ENCODE peak calls at places on chromosomes 1 and 21, in four cellular contexts. P is epithelial cell of esophagus, R is GM12865, X is IMR-90. U is an unnamed sample.

GRCh38 chr1:98422821-98423220 is 238.7 kb upstream of the SNX7 start:
- DNase-seq in P (no peak), X (no peak), R (no peak), U (no peak)

GRCh38 chr1:211330282-211330936 is 3.8 kb downstream of the TRAF5 start:
- DNase-seq in X (no peak), P (no peak), R (no peak), U (no peak)

GRCh38 chr1:58929667-58930325 is 145.9 kb upstream of the JUN start:
- DNase-seq in X (no peak), P (peak), R (no peak), U (no peak)

GRCh38 chr1:211607752-211608478 is 29.0 kb upstream of the SLC30A1 start:
- DNase-seq in R (no peak), X (no peak), P (no peak), U (no peak)

GRCh38 chr1:228486596-228487335 is 416 bp upstream of the RNF187 start:
- DNase-seq in P (peak), R (peak), X (peak), U (no peak)

GRCh38 chr1:151156515-151156819 is at the start of gene TNFAIP8L2:
- DNase-seq in X (no peak), R (peak), P (peak), U (peak)

GRCh38 chr1:167455786-167456446 is 62.4 kb downstream of the CD247 start:
- DNase-seq in X (no peak), R (peak), P (no peak), U (no peak)

GRCh38 chr1:26994020-26994745 is 691 bp downstream of the TRNP1 start:
- DNase-seq in P (no peak), X (no peak), R (peak), U (no peak)

GRCh38 chr1:178501705-178502329 is 5.1 kb upstream of the CLEC20A start:
- DNase-seq in X (peak), P (peak), R (peak), U (peak)

GRCh38 chr1:14334336-14335176 is 263.9 kb upstream of the KAZN start:
- DNase-seq in R (peak), X (no peak), P (no peak), U (no peak)

GRCh38 chr1:223844962-223845809 is 561 bp downstream of the TP53BP2 start:
- DNase-seq in R (peak), X (peak), P (peak), U (no peak)

GRCh38 chr1:41876533-41877445 is 41.9 kb downstream of the HIVEP3 start:
- DNase-seq in X (peak), P (no peak), R (peak), U (no peak)

GRCh38 chr1:2210786-2211185 is 16.2 kb upstream of the FAAP20 start:
- DNase-seq in R (no peak), X (no peak), P (no peak), U (no peak)

GRCh38 chr1:206012086-206012859 is 9.1 kb upstream of the RAB7B start:
- DNase-seq in P (no peak), R (peak), X (no peak), U (peak)

GRCh38 chr1:177858222-177858894 is 111.5 kb downstream of the SEC16B start:
- DNase-seq in P (no peak), X (peak), R (peak), U (no peak)

GRCh38 chr1:65332821-65333220 is 23.5 kb downstream of the DNAJC6 start:
- DNase-seq in X (no peak), P (no peak), R (no peak), U (no peak)

GRCh38 chr1:109895720-109896504 is 14.7 kb upstream of the CSF1 start:
- DNase-seq in R (no peak), X (peak), P (no peak), U (no peak)

GRCh38 chr1:155967410-155968400 is 10.6 kb downstream of the ARHGEF2 start:
- DNase-seq in R (no peak), X (no peak), P (no peak), U (no peak)

GRCh38 chr1:98110674-98111073 is 189.8 kb upstream of the DPYD start:
- DNase-seq in P (no peak), X (peak), R (no peak), U (no peak)

DNA sequence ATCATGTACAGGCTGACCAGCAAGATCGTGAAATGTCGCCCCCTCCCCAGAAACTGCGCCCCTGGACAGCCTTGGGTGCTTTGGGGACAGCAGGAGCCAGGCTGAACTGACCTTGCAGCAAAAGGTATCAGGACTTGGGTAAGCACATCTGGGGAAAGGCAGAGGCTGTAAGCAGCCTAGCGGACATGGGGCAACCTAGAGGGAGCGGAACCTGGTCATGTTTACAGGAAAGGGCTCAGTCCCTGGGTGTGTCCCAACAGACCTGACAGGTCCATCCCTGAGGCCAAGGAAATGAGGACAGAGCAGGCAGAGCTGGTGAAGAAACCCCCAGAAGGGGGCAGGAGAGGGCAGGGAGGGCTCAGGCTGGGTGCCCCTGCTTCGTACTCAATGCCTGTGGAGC is 3.1 kb upstream of the S100A8 start:
- DNase-seq in X (no peak), R (no peak), P (peak), U (no peak)
- TF ChIP-seq CTCF in X (no peak), R (no peak), P (peak), U (peak)

GRCh38 chr1:90591355-90591969 is 125.6 kb downstream of the BARHL2 start:
- DNase-seq in X (no peak), R (no peak), P (no peak), U (no peak)

GRCh38 chr1:90593312-90593711 is 123.8 kb downstream of the BARHL2 start:
- DNase-seq in R (no peak), P (no peak), X (no peak), U (no peak)

GRCh38 chr1:90591970-90592356 is 125.1 kb downstream of the BARHL2 start:
- DNase-seq in X (no peak), R (no peak), P (no peak), U (no peak)
- H3K4me3 ChIP-seq in X (no peak), R (no peak), P (no peak), U (no peak)

GRCh38 chr1:199113265-199113869 is 474.5 kb downstream of the PTPRC start:
- DNase-seq in P (peak), X (peak), R (peak), U (peak)
- TF ChIP-seq CTCF in P (peak), X (peak), R (peak), U (peak)

DNA sequence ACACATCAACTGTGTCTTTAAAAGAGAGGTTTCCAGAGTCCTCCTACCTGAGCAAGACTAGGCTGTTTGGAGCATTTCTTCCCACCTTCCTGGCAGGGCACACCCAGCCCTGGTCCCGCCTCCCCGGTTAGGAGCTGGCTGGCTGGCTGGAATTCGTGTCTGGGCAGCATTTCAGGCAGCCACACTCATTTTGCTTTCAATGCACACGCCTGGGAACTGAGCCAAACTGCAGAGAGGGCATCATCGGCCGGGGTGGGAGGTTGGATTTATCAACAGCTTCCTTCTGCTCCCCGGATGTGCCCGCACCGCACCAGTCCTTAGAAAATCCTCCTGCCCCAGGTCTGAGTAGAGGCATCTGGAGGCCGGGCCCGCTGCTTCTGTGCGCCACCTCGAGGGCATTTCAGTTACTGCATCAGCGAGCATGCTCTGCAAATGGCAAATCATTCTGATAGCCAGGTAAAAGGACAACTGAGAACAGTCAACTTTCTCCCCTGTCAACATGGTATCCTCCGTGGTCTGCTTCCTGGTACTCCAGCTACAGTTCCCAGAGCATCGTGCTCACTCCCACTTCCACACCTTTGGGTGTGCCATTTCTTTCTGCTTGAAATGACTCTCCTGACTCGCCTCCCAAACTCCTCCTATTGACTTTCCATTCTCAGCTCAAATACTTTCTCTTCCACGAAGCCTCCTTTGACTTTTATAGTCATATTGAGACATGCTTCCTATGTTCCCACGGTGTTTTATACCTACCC is 20.6 kb downstream of the TCEA3 start:
- DNase-seq in P (peak), X (peak), R (peak), U (peak)
- H3K4me3 ChIP-seq in P (peak), X (no peak), R (no peak), U (no peak)

GRCh38 chr1:161199506-161200119 is 759 bp upstream of the ADAMTS4 start:
- DNase-seq in P (no peak), R (no peak), X (no peak), U (no peak)

GRCh38 chr1:161200421-161200991 is 1.7 kb upstream of the ADAMTS4 start:
- DNase-seq in P (no peak), R (no peak), X (no peak), U (no peak)

GRCh38 chr1:161198877-161199431 is at the start of gene ADAMTS4:
- DNase-seq in P (no peak), R (no peak), X (peak), U (no peak)

GRCh38 chr1:161200992-161201827 is 957 bp upstream of the NDUFS2 start:
- DNase-seq in R (no peak), X (peak), P (peak), U (no peak)

GRCh38 chr1:161201828-161202712 is at the start of gene NDUFS2:
- DNase-seq in R (peak), X (peak), P (peak), U (peak)
- TF ChIP-seq CTCF in R (no peak), X (no peak), P (no peak), U (peak)

GRCh38 chr1:15899266-15899665 is 51.8 kb downstream of the SPEN start:
- DNase-seq in R (no peak), P (no peak), X (no peak), U (no peak)

GRCh38 chr1:15902882-15903281 is 55.4 kb downstream of the SPEN start:
- DNase-seq in P (peak), R (no peak), X (peak), U (no peak)

GRCh38 chr1:15895233-15895632 is 47.7 kb downstream of the SPEN start:
- DNase-seq in P (no peak), R (no peak), X (no peak), U (no peak)

DNA sequence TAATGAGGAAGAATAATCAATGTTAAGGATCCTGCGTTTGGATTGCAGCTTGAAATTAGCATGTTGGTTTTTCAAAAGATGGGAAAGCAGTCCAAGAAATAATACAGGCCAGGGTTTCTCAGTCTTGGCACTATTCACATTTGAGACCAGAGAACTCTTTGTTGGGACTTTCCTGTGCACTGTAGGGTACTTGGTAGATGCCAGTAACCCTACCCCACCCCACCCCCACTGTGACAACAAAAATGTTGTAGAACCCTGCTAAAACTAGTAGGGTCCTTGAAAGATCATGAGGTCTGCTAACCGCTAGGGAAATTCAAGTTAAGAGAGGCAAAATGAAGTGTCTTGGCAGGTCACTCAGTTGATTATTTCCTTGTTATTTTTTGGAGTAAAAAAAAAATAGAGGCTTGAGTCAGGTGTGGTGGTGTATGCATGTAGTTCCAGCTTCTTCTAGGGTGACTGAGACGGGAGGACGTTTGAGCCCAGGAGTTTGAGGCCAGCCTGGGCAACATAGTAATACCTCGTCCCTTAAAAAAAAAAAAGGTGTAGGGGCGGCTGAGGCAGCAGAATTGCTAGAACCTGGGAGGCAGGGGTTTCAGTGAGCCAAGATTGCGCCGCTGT is 53.3 kb downstream of the SPEN start:
- DNase-seq in X (no peak), P (no peak), R (no peak), U (no peak)
- H3K4me3 ChIP-seq in X (no peak), P (no peak), R (no peak), U (no peak)

GRCh38 chr1:89994805-89995594 is at the start of gene ZNF326:
- DNase-seq in P (peak), R (peak), X (peak), U (peak)
- TF ChIP-seq CTCF in P (no peak), R (no peak), X (no peak), U (no peak)

DNA sequence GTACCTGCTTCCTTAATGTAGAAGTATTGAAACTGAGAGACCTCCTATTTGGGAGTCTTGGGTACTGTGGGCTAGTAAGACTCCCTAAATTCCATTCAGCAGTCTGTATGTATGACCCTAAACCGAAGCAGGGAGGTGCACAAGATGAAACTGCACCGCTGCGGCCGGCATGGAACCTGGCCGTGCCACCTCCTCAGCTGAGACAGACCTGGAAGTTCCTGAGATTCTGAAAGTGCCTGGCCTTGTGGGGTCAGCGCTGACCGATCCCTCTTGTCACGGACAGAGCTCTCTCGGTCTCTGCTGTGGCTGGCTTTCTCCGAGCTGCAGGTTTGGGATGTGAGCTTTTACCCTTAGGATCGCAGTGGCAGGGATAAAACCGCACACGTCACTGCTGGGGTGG is 27.0 kb downstream of the PCNT start:
- DNase-seq in X (no peak), R (no peak), P (no peak), U (no peak)
- H3K4me3 ChIP-seq in X (no peak), R (no peak), P (no peak), U (no peak)